ENCODE peak calls at places on chromosomes 7 and 10, in six cellular contexts. E is fibroblast of lung, I is neural progenitor cell, Z is GM23248, W is PC-3, L is HCT116. Q is an unnamed sample. For H3K4me1, the result is how much of the 10 kb centered on the place peaks cover.

GRCh38 chr7:134694299-134694698 is 47.6 kb downstream of the BPGM start:
- DNase-seq in E (no peak), I (peak), Z (no peak), W (no peak), L (no peak), Q (peak)

GRCh38 chr10:24238527-24239247 is 29.7 kb downstream of the KIAA1217 start:
- DNase-seq in E (no peak), I (no peak), Z (no peak), W (peak), L (no peak), Q (peak)

GRCh38 chr7:111855161-111855841 is 293.0 kb upstream of the IMMP2L start:
- DNase-seq in E (peak), I (peak), Z (peak), W (peak), L (peak), Q (peak)

GRCh38 chr10:22779331-22780019 is 65.1 kb upstream of the PIP4K2A start:
- DNase-seq in E (no peak), I (no peak), Z (no peak), W (no peak), L (no peak), Q (no peak)

GRCh38 chr10:69730251-69731156 is 71.2 kb upstream of the COL13A1 start:
- DNase-seq in E (peak), I (no peak), Z (peak), W (no peak), L (no peak), Q (no peak)

GRCh38 chr10:97549587-97550322 is 22.8 kb upstream of the ANKRD2 start:
- DNase-seq in E (no peak), I (peak), Z (peak), W (no peak), L (no peak), Q (peak)

GRCh38 chr7:76343931-76344321 is 14.9 kb downstream of the YWHAG start:
- DNase-seq in E (no peak), I (no peak), Z (no peak), W (no peak), L (no peak), Q (no peak)

GRCh38 chr7:55569797-55570196 is 2.5 kb downstream of the VOPP1 start:
- DNase-seq in E (no peak), I (no peak), Z (no peak), W (no peak), L (no peak), Q (no peak)

GRCh38 chr7:28106316-28106957 is 74.2 kb downstream of the JAZF1 start:
- DNase-seq in E (peak), I (no peak), Z (no peak), W (no peak), L (no peak), Q (no peak)

GRCh38 chr7:95596183-95597135 is at the start of gene PDK4:
- DNase-seq in E (peak), I (peak), Z (peak), W (peak), L (peak), Q (peak)

DNA sequence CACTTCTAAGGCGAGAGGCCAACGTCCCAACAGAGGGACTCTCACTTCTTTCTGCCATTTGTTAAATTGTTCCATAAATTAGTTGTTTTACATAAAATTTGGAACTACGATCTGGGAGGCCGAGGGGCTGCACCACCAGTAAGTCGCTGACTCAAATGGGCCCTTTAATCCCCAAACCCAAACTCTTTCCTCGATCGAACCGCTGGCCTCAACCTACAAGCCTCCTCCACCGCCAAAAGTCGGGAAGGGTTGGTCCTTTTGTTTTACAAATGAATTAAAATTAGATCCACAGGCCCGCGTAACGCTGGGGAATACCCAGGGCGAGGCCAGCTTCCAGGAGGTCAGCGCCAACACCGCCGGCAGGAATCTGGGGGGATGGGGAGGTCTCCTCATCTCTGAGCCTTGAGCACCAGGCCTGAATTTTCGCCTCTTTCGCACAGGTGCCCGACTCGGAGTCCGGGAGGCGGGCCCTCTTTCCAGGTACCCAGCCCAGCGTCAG is 1.2 kb upstream of the FOXI2 start:
- DNase-seq in E (no peak), I (peak), Z (no peak), W (no peak), L (no peak), Q (peak)
- TF ChIP-seq EZH2 in E (no peak), I (peak), Z (no peak), W (no peak), L (no peak), Q (peak)

GRCh38 chr7:49611951-49612350 is 161.5 kb upstream of the VWC2 start:
- DNase-seq in E (no peak), I (no peak), Z (no peak), W (no peak), L (no peak), Q (no peak)

DNA sequence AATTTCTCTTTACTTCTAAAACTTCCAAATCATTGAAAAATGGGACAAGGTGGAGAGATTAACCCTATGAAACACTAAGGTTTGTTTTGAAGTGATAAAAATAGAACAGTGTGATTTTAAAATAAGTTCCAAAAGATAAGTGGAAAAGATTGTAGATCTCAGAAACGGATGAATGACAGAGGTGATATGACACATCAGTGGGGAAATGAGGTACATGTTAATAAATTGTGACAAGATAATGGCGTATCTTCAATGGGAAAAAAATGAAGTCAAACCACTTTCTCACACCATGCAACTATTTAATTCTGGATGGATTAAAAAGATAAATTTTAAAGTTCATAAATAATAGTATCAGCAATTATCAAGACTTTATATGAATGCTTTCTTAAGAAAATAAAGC is 159.7 kb upstream of the VWC2 start:
- DNase-seq in E (no peak), I (no peak), Z (no peak), W (no peak), L (no peak), Q (no peak)
- H3K4me1 ChIP-seq in E (under half), I (under half), Z (under half), W (under half), L (under half), Q (under half)

DNA sequence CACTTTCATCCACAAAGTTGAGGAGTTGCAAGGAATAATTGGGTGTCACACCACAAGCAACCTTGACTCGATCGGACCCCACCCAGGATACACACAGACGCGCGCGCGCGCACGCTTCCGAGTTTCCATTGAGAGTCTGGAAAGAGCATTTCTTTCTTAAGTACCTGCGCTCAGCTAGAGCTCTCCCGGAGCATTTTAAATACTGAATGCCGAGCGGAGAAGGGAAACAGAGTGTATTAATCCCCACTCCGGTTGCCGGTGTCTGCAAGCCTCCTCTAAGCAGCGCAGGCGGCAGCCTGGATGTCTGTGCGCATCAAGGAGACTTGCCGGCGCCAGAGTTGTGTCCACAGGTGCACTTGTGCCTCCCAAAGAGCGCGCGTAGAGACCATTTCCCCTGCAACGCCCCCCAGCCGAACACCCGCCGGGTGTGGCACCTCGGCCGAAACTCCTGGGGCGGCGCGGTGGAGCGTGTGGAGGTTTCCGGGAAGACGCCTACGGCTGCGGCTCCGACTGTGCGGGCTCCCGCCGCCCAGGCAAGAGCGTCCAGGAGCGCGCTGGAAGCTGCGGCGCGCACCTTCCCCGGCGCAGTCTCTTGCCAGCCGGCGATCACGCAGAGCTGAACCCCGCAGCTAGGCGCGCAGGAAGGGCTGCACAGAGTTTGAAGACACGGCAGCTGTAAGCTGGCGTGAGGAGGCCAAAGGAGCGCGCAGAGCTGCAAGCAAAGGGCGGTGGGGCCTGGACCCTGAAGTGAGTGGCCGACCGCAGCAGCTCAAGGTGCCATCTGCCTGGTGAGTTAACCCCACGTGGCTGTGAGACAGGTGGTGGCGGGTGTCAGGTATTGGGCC is 1.1 kb upstream of the FEZF1 start:
- DNase-seq in E (no peak), I (peak), Z (no peak), W (peak), L (peak), Q (peak)
- TF ChIP-seq EZH2 in E (peak), I (no peak), Z (peak), W (no peak), L (no peak), Q (peak)

DNA sequence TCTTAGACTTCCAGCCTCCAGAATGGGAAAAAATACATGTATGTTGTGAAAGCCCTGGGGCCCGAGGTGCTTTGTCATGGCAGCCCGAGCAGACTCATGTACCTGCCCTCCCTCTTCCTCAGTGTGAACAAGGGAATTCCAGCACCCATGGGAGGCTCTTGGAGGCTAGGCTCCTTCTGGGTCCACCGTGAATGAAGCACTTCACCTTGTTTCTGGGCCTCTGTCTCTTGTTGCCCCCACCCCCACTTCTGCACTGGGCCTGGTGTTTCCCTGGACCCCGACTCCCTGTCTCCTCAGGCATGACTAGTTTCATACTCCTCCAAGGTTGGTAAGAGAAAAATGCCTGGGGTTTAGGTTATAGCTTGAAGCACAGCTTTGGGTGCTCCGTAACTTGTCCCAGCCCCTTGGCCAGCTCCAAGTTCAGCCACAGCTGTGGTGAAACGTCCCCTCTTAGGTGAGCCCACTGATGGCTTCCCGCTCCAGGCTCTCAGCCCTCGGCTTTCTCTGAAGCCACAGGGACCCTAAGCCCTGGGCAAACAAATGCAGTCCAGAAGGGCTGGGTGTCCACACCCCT is 30.2 kb upstream of the ARHGAP22 start:
- DNase-seq in E (no peak), I (no peak), Z (no peak), W (no peak), L (no peak), Q (no peak)
- H3K4me1 ChIP-seq in E (under half), I (under half), Z (under half), W (under half), L (under half), Q (under half)

GRCh38 chr10:62373995-62374861 is at the start of gene ZNF365:
- DNase-seq in E (peak), I (peak), Z (peak), W (peak), L (peak), Q (peak)
- TF ChIP-seq EZH2 in E (no peak), I (peak), Z (no peak), W (no peak), L (no peak), Q (no peak)

GRCh38 chr7:143247372-143247771 is 15.9 kb upstream of the GSTK1 start:
- DNase-seq in E (no peak), I (no peak), Z (no peak), W (no peak), L (no peak), Q (no peak)
- H3K4me1 ChIP-seq in E (under half), I (under half), Z (under half), W (under half), L (under half), Q (under half)

GRCh38 chr7:155460926-155461613 is 3.1 kb downstream of the EN2 start:
- DNase-seq in E (no peak), I (no peak), Z (no peak), W (no peak), L (no peak), Q (no peak)
- TF ChIP-seq EZH2 in E (peak), I (no peak), Z (no peak), W (no peak), L (no peak), Q (peak)

DNA sequence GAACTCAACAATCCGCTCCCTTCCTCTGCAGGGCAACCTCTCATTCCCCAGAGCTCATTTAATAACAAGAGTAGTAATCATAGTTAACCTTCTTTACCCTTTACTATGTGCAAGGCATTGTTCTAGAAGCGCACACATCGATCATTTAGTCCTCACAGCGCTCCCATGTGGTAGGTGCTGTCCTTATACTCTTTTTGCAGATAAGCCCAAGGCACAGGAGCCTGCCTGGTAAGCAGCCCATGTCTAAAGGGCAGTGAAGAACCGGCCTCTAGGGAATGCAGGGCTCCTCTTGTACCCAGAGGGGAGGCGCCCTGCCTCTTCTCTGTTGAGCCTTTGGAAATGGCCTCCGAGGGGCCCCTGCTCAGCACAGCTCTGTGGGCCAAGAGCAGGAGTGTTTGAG is 14.3 kb downstream of the CHST3 start:
- DNase-seq in E (no peak), I (peak), Z (no peak), W (no peak), L (no peak), Q (peak)
- H3K4me1 ChIP-seq in E (half or more), I (under half), Z (half or more), W (under half), L (under half), Q (under half)

GRCh38 chr10:107163904-107164861 is at the start of gene SORCS1:
- DNase-seq in E (no peak), I (peak), Z (peak), W (no peak), L (no peak), Q (peak)
- TF ChIP-seq EZH2 in E (no peak), I (no peak), Z (no peak), W (no peak), L (no peak), Q (no peak)

GRCh38 chr7:16648551-16648950 is 2.6 kb downstream of the BZW2 start:
- DNase-seq in E (no peak), I (peak), Z (no peak), W (no peak), L (no peak), Q (peak)
- H3K4me1 ChIP-seq in E (under half), I (half or more), Z (under half), W (under half), L (under half), Q (under half)